ENCODE peak calls at places on chromosomes 5 and 9, in ten cellular contexts. D is stimulated activated CD8-positive, alpha-beta memory T cell treated with anti-CD3 and anti-CD28 coated beads, Interleukin-15, amount 100 ng/mL, for 24 hours; T is head of caudate nucleus; A is lower lobe of right lung; P is KG1; J is COR-L47; Q is effector CD4-positive, alpha-beta T cell; L is OCI-M1; Z is activated CD8-positive, alpha-beta memory T cell treated with anti-CD3 and anti-CD28 coated beads for 4 hours; K is NCI-H510A treated with DMSO at 0.1 percent for 48 hours. V is an unnamed sample.

GRCh38 chr5:139110526-139111168 is 87.5 kb downstream of the SIL1 start:
- DNase-seq in P (no peak), A (no peak), Q (no peak), L (no peak), Z (no peak), K (peak; percentile 11), D (no peak), J (peak; percentile 49), T (peak; percentile 60), V (no peak)

GRCh38 chr9:93325307-93326035 is 126.0 kb upstream of the FAM120A start:
- DNase-seq in P (no peak), D (no peak), J (no peak), Q (no peak), A (no peak), K (no peak), L (no peak), T (no peak), Z (no peak), V (no peak)

GRCh38 chr9:101366038-101366756 is 18.6 kb downstream of the BAAT start:
- DNase-seq in A (no peak), K (no peak), P (no peak), T (no peak), L (peak; percentile 67), Q (no peak), J (no peak), Z (no peak), D (no peak), V (no peak)

GRCh38 chr5:163106098-163106497 is 331.3 kb upstream of the CCNG1 start:
- DNase-seq in P (no peak), D (no peak), Q (no peak), A (no peak), T (no peak), L (peak; percentile 1), J (no peak), Z (no peak), K (no peak), V (no peak)

GRCh38 chr5:106397700-106398099 is 1273.0 kb downstream of the EFNA5 start:
- DNase-seq in Q (no peak), K (no peak), P (no peak), Z (no peak), A (no peak), J (no peak), D (no peak), T (no peak), L (peak; percentile 7), V (peak; percentile 2)

GRCh38 chr5:145827275-145827674 is 7.9 kb downstream of the PRELID2 start:
- DNase-seq in Q (no peak), L (no peak), K (peak; percentile 22), J (no peak), P (no peak), Z (no peak), D (no peak), T (no peak), A (no peak), V (no peak)

GRCh38 chr9:5428172-5428571 is 9.6 kb downstream of the PLGRKT start:
- DNase-seq in J (no peak), Z (no peak), D (no peak), T (no peak), L (no peak), Q (no peak), P (no peak), K (no peak), A (no peak), V (no peak)

GRCh38 chr5:15966066-15966640 is 213.4 kb downstream of the MARCHF11 start:
- DNase-seq in P (no peak), Q (no peak), L (peak; percentile 24), T (no peak), K (no peak), Z (no peak), D (no peak), A (no peak), J (no peak), V (no peak)

GRCh38 chr5:1384521-1384920 is 39.6 kb upstream of the CLPTM1L start:
- DNase-seq in J (no peak), P (no peak), Q (no peak), D (no peak), Z (no peak), L (no peak), K (no peak), T (no peak), A (peak; percentile 34), V (no peak)

GRCh38 chr9:134551657-134552348 is 89.8 kb upstream of the COL5A1 start:
- DNase-seq in J (no peak), Q (no peak), Z (no peak), P (peak; percentile 52), T (no peak), D (no peak), A (peak; percentile 45), L (no peak), K (no peak), V (peak; percentile 94)

GRCh38 chr5:117888688-117889087 is 1099.7 kb downstream of the DTWD2 start:
- DNase-seq in P (no peak), A (no peak), J (no peak), L (peak; percentile 34), Z (no peak), K (no peak), Q (no peak), T (no peak), D (no peak), V (no peak)

GRCh38 chr9:105341784-105342183 is 97.3 kb downstream of the SLC44A1 start:
- DNase-seq in Z (no peak), K (no peak), Q (no peak), T (no peak), L (peak; percentile 84), D (no peak), J (no peak), A (no peak), P (no peak), V (no peak)

GRCh38 chr9:76419782-76420380 is 25.7 kb upstream of the RFK start:
- DNase-seq in Q (no peak), J (peak; percentile 16), K (peak; percentile 11), Z (no peak), T (no peak), L (peak; percentile 58), D (no peak), P (no peak), A (no peak), V (peak; percentile 21)

GRCh38 chr9:70480405-70480980 is 66.0 kb upstream of the KLF9 start:
- DNase-seq in P (no peak), Q (no peak), D (no peak), A (peak; percentile 87), T (peak; percentile 75), Z (no peak), J (peak; percentile 57), L (no peak), K (peak; percentile 67), V (no peak)

GRCh38 chr5:71865665-71866320 is 146.7 kb downstream of the CARTPT start:
- DNase-seq in Q (no peak), Z (no peak), J (no peak), L (no peak), P (no peak), D (no peak), A (no peak), K (no peak), T (no peak), V (no peak)

GRCh38 chr9:107348836-107349235 is 65.8 kb downstream of the RAD23B start:
- DNase-seq in D (no peak), J (peak; percentile 87), Z (no peak), Q (no peak), K (peak; percentile 47), A (no peak), T (no peak), L (no peak), P (no peak), V (no peak)

GRCh38 chr9:110842976-110843375 is 174.4 kb downstream of the MUSK start:
- DNase-seq in L (no peak), T (no peak), Q (no peak), D (no peak), J (no peak), K (no peak), Z (no peak), A (no peak), P (no peak), V (no peak)

GRCh38 chr5:82156876-82157275 is 121.3 kb downstream of the RPS23 start:
- DNase-seq in J (no peak), T (no peak), A (no peak), K (no peak), L (no peak), P (no peak), D (no peak), Z (no peak), Q (no peak), V (no peak)

GRCh38 chr5:1936413-1936812 is 53.7 kb upstream of the IRX4 start:
- DNase-seq in P (no peak), A (no peak), K (no peak), Q (no peak), Z (no peak), D (no peak), L (no peak), T (no peak), J (no peak), V (no peak)

GRCh38 chr9:83538172-83538889 is at the start of gene FRMD3:
- DNase-seq in J (peak; percentile 74), A (peak; percentile 84), D (no peak), Q (no peak), Z (no peak), K (peak; percentile 87), P (peak; percentile 43), L (no peak), T (peak; percentile 67), V (peak; percentile 88)

GRCh38 chr5:60843693-60844428 is at the start of gene ELOVL7:
- DNase-seq in J (peak; percentile 84), A (peak; percentile 84), L (peak; percentile 78), P (no peak), K (peak; percentile 63), Z (no peak), T (peak; percentile 78), D (peak; percentile 11), Q (no peak), V (peak; percentile 22)

GRCh38 chr5:132387649-132388117 is 18.2 kb downstream of the SLC22A5 start:
- DNase-seq in L (peak; percentile 56), D (no peak), A (peak; percentile 65), Z (no peak), T (no peak), Q (no peak), J (no peak), K (no peak), P (no peak), V (peak; percentile 95)

GRCh38 chr5:27020965-27021364 is 17.4 kb downstream of the CDH9 start:
- DNase-seq in Q (no peak), Z (no peak), T (no peak), L (peak; percentile 63), P (no peak), J (peak; percentile 45), D (no peak), A (no peak), K (peak; percentile 15), V (no peak)

GRCh38 chr5:80083115-80083890 is 48.2 kb downstream of the THBS4 start:
- DNase-seq in P (peak; percentile 80), L (peak; percentile 83), J (peak; percentile 58), K (peak; percentile 81), Q (no peak), D (no peak), Z (no peak), A (no peak), T (no peak), V (peak; percentile 68)

GRCh38 chr9:88835772-88836171 is 155.5 kb upstream of the S1PR3 start:
- DNase-seq in K (no peak), A (no peak), L (peak; percentile 31), T (no peak), P (no peak), D (no peak), J (no peak), Z (no peak), Q (no peak), V (no peak)

GRCh38 chr9:91768507-91768906 is 181.5 kb downstream of the ROR2 start:
- DNase-seq in Z (no peak), Q (no peak), D (no peak), T (no peak), P (no peak), K (no peak), J (no peak), L (no peak), A (no peak), V (no peak)

GRCh38 chr5:133287500-133287899 is 235.7 kb downstream of the HSPA4 start:
- DNase-seq in J (no peak), Z (no peak), A (no peak), K (no peak), P (no peak), Q (no peak), T (peak; percentile 53), L (peak; percentile 54), D (no peak), V (peak; percentile 23)

GRCh38 chr9:136031741-136032638 is 63.1 kb downstream of the NACC2 start:
- DNase-seq in Z (no peak), L (no peak), T (no peak), K (no peak), Q (no peak), D (no peak), P (no peak), J (no peak), A (peak; percentile 36), V (peak; percentile 43)